ENCODE peak calls at places on chromosomes 11 and 22, in five cellular contexts. Z, D, T, M and V are unnamed samples.

GRCh38 chr11:11415786-11416390 is 62.8 kb upstream of the CSNK2A3 start:
- DNase-seq in Z (no peak), D (no peak), T (no peak), M (no peak), V (no peak)

GRCh38 chr11:55661901-55662300 is at the start of gene OR4C6:
- DNase-seq in Z (no peak), D (no peak), T (no peak), M (no peak), V (no peak)

GRCh38 chr11:93031386-93031785 is 61.9 kb downstream of the MTNR1B start:
- DNase-seq in Z (no peak), D (peak; percentile 61), T (no peak), M (no peak), V (no peak)

GRCh38 chr22:20069331-20070042 is 10.6 kb upstream of the DGCR8 start:
- DNase-seq in Z (no peak), D (no peak), T (no peak), M (no peak), V (no peak)

GRCh38 chr11:45413156-45413833 is 127.2 kb upstream of the SYT13 start:
- DNase-seq in Z (no peak), D (no peak), T (peak; percentile 32), M (no peak), V (no peak)

GRCh38 chr22:36156515-36157419 is 3.8 kb downstream of the APOL3 start:
- DNase-seq in Z (peak; percentile 71), D (peak; percentile 56), T (peak; percentile 48), M (peak; percentile 82), V (peak; percentile 67)

GRCh38 chr11:19110290-19110689 is 6.7 kb upstream of the ZDHHC13 start:
- DNase-seq in Z (no peak), D (no peak), T (no peak), M (peak; percentile 47), V (no peak)

GRCh38 chr22:45302047-45302446 is 7.7 kb upstream of the FAM118A start:
- DNase-seq in Z (peak; percentile 76), D (no peak), T (no peak), M (no peak), V (no peak)

GRCh38 chr11:130648601-130649000 is 200.2 kb downstream of the ADAMTS15 start:
- DNase-seq in Z (no peak), D (no peak), T (no peak), M (peak; percentile 60), V (no peak)

GRCh38 chr11:72432347-72433287 is 1.7 kb downstream of the CLPB start:
- DNase-seq in Z (no peak), D (no peak), T (no peak), M (no peak), V (no peak)

GRCh38 chr11:76577199-76577920 is 93.2 kb downstream of the LRRC32 start:
- DNase-seq in Z (peak; percentile 88), D (no peak), T (peak; percentile 66), M (peak; percentile 84), V (peak; percentile 89)

GRCh38 chr22:17117890-17118289 is 3.3 kb downstream of the TMEM121B start:
- DNase-seq in Z (no peak), D (no peak), T (no peak), M (no peak), V (no peak)

GRCh38 chr22:20079745-20080444 is at the start of gene DGCR8:
- DNase-seq in Z (peak; percentile 98), D (peak; percentile 94), T (peak; percentile 88), M (peak; percentile 95), V (peak; percentile 96)

GRCh38 chr11:125886997-125887372 is 483 bp upstream of the HYLS1 start:
- DNase-seq in Z (no peak), D (peak; percentile 67), T (no peak), M (peak; percentile 48), V (no peak)

GRCh38 chr22:44366372-44367310 is 53.9 kb upstream of the SHISAL1 start:
- DNase-seq in Z (no peak), D (no peak), T (no peak), M (no peak), V (no peak)

GRCh38 chr11:13114566-13115465 is 105.7 kb downstream of the RASSF10 start:
- DNase-seq in Z (peak; percentile 81), D (peak; percentile 90), T (peak; percentile 44), M (no peak), V (peak; percentile 59)
- TF ChIP-seq CTCF in Z (peak; percentile 30), D (peak; percentile 43), T (no peak), M (no peak), V (no peak)

GRCh38 chr11:36065436-36065835 is 121.6 kb downstream of the LDLRAD3 start:
- DNase-seq in Z (no peak), D (no peak), T (no peak), M (no peak), V (no peak)
- TF ChIP-seq CTCF in Z (no peak), D (no peak), T (no peak), M (no peak), V (no peak)

GRCh38 chr11:111976614-111977140 is 39.5 kb downstream of the DIXDC1 start:
- DNase-seq in Z (no peak), D (no peak), T (no peak), M (peak; percentile 23), V (no peak)

GRCh38 chr11:111974451-111974850 is 37.3 kb downstream of the DIXDC1 start:
- DNase-seq in Z (no peak), D (no peak), T (no peak), M (no peak), V (no peak)

GRCh38 chr11:111977141-111978027 is 40.2 kb downstream of the DIXDC1 start:
- DNase-seq in Z (peak; percentile 73), D (peak; percentile 71), T (peak; percentile 76), M (peak; percentile 77), V (peak; percentile 26)

GRCh38 chr11:111976119-111976518 is 39.0 kb downstream of the DIXDC1 start:
- DNase-seq in Z (no peak), D (no peak), T (no peak), M (no peak), V (no peak)

DNA sequence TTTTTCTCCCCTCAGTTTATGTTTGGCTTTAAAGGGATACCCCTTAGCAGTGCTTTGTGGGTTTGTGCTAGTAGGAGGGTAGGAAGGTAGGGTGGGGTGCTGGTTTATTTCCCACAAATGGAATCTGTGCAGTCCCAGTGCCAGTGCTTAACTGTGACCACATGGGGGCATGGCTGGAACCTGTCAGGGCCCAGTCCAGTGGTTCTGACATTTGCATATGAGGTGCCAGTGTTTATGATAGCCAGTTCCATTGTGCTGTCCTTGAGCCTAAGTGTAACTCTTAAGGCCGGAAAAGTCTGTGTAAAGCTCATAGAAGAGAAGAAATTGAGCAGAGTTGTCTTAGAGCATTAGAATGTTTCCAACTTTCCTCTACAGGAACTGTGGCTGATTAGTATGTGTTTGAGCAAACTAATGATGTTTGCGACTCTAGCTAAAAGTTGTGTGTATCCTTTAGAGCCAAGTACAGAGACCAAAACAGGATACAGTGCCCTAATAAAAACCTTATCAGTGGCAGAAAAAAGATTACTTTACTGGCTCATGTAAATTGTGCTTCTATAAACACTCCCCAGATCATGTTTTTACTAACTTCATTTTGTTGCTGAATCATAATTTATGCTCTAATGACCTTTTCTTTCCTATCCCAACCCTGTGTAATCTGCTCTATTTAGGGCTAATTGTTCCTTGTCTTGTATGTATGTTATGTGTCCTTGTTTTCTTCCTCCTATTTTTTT is 38.1 kb downstream of the DIXDC1 start:
- DNase-seq in Z (no peak), D (no peak), T (no peak), M (peak; percentile 16), V (no peak)
- TF ChIP-seq CTCF in Z (no peak), D (no peak), T (no peak), M (no peak), V (no peak)

GRCh38 chr11:15276616-15277015 is 161.9 kb downstream of the INSC start:
- DNase-seq in Z (peak; percentile 24), D (no peak), T (peak; percentile 21), M (no peak), V (no peak)
- TF ChIP-seq CTCF in Z (peak; percentile 61), D (peak; percentile 62), T (peak; percentile 50), M (no peak), V (no peak)

GRCh38 chr11:64285885-64286800 is 495 bp downstream of the GPR137 start:
- DNase-seq in Z (no peak), D (no peak), T (no peak), M (no peak), V (peak; percentile 56)
- TF ChIP-seq CTCF in Z (no peak), D (no peak), T (no peak), M (no peak), V (no peak)

DNA sequence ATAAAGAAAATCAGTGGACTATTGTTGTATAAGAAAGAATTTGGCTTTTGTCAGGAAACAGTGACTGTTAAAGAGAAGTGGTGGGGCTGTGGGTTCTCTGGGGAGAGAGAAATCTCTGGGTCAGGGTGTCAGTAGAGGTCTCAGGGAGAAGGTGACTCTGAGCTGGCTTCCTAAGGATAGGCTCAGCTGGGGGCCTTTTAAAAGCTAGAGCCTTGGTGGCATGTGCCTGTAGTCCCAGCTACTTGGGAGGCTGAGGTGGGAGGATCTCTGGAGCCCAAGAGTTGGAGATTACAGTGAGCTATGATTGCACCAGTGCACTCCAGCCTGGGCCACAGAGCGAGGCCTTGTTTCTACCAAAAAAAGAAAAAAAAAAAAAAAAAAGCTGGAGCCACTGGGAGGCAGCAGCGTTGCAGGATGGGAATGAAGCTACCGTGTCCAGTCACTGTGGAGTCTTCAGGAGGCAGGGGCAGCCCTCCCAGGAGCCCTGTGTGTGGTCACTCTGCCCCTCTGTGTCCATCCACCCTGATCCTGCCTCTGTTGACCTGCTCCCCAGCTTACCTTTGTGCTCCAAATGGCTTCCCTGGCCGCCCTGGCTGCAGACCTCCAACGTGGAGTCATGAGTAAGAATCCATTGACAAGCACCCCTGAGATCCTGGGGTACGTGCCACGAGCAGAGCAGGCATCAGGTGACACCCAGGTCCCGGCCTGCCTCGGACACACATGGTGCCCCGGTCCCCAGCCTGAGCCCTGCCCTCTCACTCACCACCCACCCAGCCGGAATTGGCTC is 5.4 kb upstream of the MIF start:
- DNase-seq in Z (no peak), D (no peak), T (no peak), M (no peak), V (no peak)
- TF ChIP-seq CTCF in Z (peak; percentile 14), D (peak; percentile 33), T (no peak), M (no peak), V (no peak)

GRCh38 chr11:57224537-57224936 is 12.5 kb downstream of the APLNR start:
- DNase-seq in Z (no peak), D (no peak), T (no peak), M (no peak), V (no peak)
- TF ChIP-seq CTCF in Z (no peak), D (no peak), T (no peak), M (no peak), V (no peak)

GRCh38 chr11:44133335-44133946 is 38.0 kb downstream of the EXT2 start:
- DNase-seq in Z (peak; percentile 56), D (no peak), T (peak; percentile 15), M (no peak), V (peak; percentile 8)
- TF ChIP-seq CTCF in Z (peak; percentile 71), D (peak; percentile 74), T (peak; percentile 70), M (peak; percentile 34), V (peak; percentile 40)

DNA sequence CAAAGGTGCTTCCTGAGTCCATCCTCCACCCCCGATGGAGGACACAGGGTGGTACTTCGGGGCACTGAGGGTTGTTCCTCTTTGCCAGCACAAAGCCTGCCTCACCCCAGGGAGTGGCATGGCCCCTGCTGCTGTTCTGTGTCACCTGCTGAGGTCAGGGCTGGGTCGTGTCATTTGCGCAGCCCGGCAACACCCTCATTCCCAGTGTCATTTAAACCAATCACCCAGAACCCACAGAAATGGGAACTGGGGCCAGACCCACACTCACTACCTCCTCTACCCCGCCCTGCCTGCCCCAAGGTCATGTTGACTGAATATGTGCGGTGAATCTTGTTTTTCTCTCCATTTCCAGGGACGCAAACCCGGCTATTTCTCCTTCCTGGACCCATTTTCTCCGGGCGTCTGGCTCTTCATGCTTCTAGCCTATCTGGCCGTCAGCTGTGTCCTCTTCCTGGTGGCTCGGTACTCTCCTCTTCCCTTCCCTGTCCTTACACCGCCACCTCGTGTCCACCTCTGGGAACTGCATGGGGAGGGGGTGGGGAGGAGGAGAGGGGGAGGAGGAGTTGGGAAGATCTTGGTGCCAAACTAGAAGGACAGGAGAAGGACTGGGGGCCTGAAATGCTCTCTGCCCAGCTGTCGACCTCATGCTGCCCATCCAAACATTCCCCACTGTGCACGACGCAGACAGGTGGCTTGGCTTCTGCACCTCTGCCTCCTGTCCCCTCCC is 71.2 kb upstream of the TBCEL start:
- DNase-seq in Z (peak; percentile 89), D (peak; percentile 90), T (peak; percentile 93), M (peak; percentile 79), V (peak; percentile 61)
- TF ChIP-seq CTCF in Z (peak; percentile 94), D (peak; percentile 78), T (peak; percentile 75), M (peak; percentile 51), V (peak; percentile 19)